ENCODE peak calls at places on chromosome 2, in five cellular contexts. A, V, K, T and Y are unnamed samples.

GRCh38 chr2:111710085-111710484 is 173.9 kb downstream of the ANAPC1 start:
- DNase-seq in A (peak), V (no peak), K (no peak), T (no peak), Y (no peak)

GRCh38 chr2:187319441-187320108 is 128.5 kb downstream of the CALCRL start:
- DNase-seq in A (peak), V (no peak), K (no peak), T (no peak), Y (no peak)

GRCh38 chr2:204453730-204454167 is 91.5 kb upstream of the PARD3B start:
- DNase-seq in A (peak), V (no peak), K (no peak), T (no peak), Y (no peak)

GRCh38 chr2:187408926-187409325 is 39.1 kb downstream of the CALCRL start:
- DNase-seq in A (no peak), V (no peak), K (no peak), T (no peak), Y (no peak)

GRCh38 chr2:219460424-219460926 is 25.8 kb downstream of the SPEG start:
- DNase-seq in A (peak), V (no peak), K (peak), T (no peak), Y (peak)

GRCh38 chr2:237092920-237093781 is 7.5 kb downstream of the COPS8 start:
- DNase-seq in A (peak), V (no peak), K (no peak), T (no peak), Y (no peak)

GRCh38 chr2:234823196-234823876 is 128.5 kb upstream of the SH3BP4 start:
- DNase-seq in A (peak), V (no peak), K (no peak), T (no peak), Y (no peak)

GRCh38 chr2:2464095-2464494 is 133.0 kb upstream of the MYT1L start:
- DNase-seq in A (no peak), V (no peak), K (no peak), T (no peak), Y (peak)